ENCODE peak calls at places on chromosomes 3 and 15, in five cellular contexts. One of them, this sample, is unnamed.

GRCh38 chr15:82317091-82317489 is 32.2 kb downstream of the GOLGA6L10 start:
- DNase-seq in glomerular endothelial cell: no peak
- DNase-seq in right cardiac atrium: no peak
- DNase-seq in bronchial epithelial cell: no peak
- DNase-seq in MCF 10A: no peak
- DNase-seq in this sample: no peak

GRCh38 chr3:161781381-161781780 is 284.8 kb downstream of the OTOL1 start:
- DNase-seq in bronchial epithelial cell: no peak
- DNase-seq in MCF 10A: no peak
- DNase-seq in right cardiac atrium: no peak
- DNase-seq in glomerular endothelial cell: no peak
- DNase-seq in this sample: no peak

GRCh38 chr15:48473667-48474066 is 142.4 kb downstream of the DUT start:
- DNase-seq in right cardiac atrium: no peak
- DNase-seq in glomerular endothelial cell: no peak
- DNase-seq in MCF 10A: no peak
- DNase-seq in bronchial epithelial cell: no peak
- DNase-seq in this sample: no peak

GRCh38 chr3:71031914-71032521 is 551.5 kb downstream of the FOXP1 start:
- DNase-seq in bronchial epithelial cell: no peak
- DNase-seq in glomerular endothelial cell: no peak
- DNase-seq in right cardiac atrium: peak
- DNase-seq in MCF 10A: no peak
- DNase-seq in this sample: no peak

GRCh38 chr3:38643592-38643991 is 5.9 kb downstream of the SCN5A start:
- DNase-seq in bronchial epithelial cell: no peak
- DNase-seq in MCF 10A: no peak
- DNase-seq in glomerular endothelial cell: no peak
- DNase-seq in right cardiac atrium: no peak
- DNase-seq in this sample: peak

GRCh38 chr3:181458857-181459256 is 252.9 kb upstream of the SOX2 start:
- DNase-seq in right cardiac atrium: no peak
- DNase-seq in glomerular endothelial cell: no peak
- DNase-seq in bronchial epithelial cell: no peak
- DNase-seq in MCF 10A: no peak
- DNase-seq in this sample: no peak

GRCh38 chr3:10600159-10601125 is 95.1 kb upstream of the ATP2B2 start:
- DNase-seq in bronchial epithelial cell: no peak
- DNase-seq in glomerular endothelial cell: no peak
- DNase-seq in right cardiac atrium: no peak
- DNase-seq in MCF 10A: no peak
- DNase-seq in this sample: no peak

GRCh38 chr3:99332726-99333125 is 305.7 kb upstream of the COL8A1 start:
- DNase-seq in glomerular endothelial cell: no peak
- DNase-seq in bronchial epithelial cell: no peak
- DNase-seq in MCF 10A: no peak
- DNase-seq in right cardiac atrium: no peak
- DNase-seq in this sample: no peak

GRCh38 chr15:39177561-39177960 is 403.3 kb upstream of the THBS1 start:
- DNase-seq in glomerular endothelial cell: no peak
- DNase-seq in bronchial epithelial cell: peak
- DNase-seq in MCF 10A: peak
- DNase-seq in right cardiac atrium: no peak
- DNase-seq in this sample: no peak

GRCh38 chr15:99180287-99180962 is 69.0 kb downstream of the TTC23 start:
- DNase-seq in MCF 10A: no peak
- DNase-seq in glomerular endothelial cell: no peak
- DNase-seq in bronchial epithelial cell: no peak
- DNase-seq in right cardiac atrium: no peak
- DNase-seq in this sample: no peak

GRCh38 chr15:65655026-65655425 is 33.3 kb downstream of the SLC24A1 start:
- DNase-seq in glomerular endothelial cell: no peak
- DNase-seq in bronchial epithelial cell: peak
- DNase-seq in MCF 10A: no peak
- DNase-seq in right cardiac atrium: no peak
- DNase-seq in this sample: no peak

GRCh38 chr3:79161941-79162340 is 605.9 kb downstream of the ROBO1 start:
- DNase-seq in bronchial epithelial cell: no peak
- DNase-seq in MCF 10A: no peak
- DNase-seq in glomerular endothelial cell: no peak
- DNase-seq in right cardiac atrium: no peak
- DNase-seq in this sample: no peak

GRCh38 chr3:41000471-41000870 is 198.8 kb upstream of the CTNNB1 start:
- DNase-seq in glomerular endothelial cell: no peak
- DNase-seq in MCF 10A: no peak
- DNase-seq in bronchial epithelial cell: no peak
- DNase-seq in right cardiac atrium: no peak
- DNase-seq in this sample: no peak

GRCh38 chr15:77959094-77959879 is 118.2 kb downstream of the TBC1D2B start:
- DNase-seq in MCF 10A: peak
- DNase-seq in right cardiac atrium: peak
- DNase-seq in bronchial epithelial cell: peak
- DNase-seq in glomerular endothelial cell: no peak
- DNase-seq in this sample: peak

GRCh38 chr15:91849749-91850161 is 3.8 kb upstream of the SLCO3A1 start:
- DNase-seq in MCF 10A: peak
- DNase-seq in glomerular endothelial cell: no peak
- DNase-seq in right cardiac atrium: no peak
- DNase-seq in bronchial epithelial cell: peak
- DNase-seq in this sample: no peak

GRCh38 chr3:189739396-189739795 is 108.2 kb downstream of the TP63 start:
- DNase-seq in right cardiac atrium: no peak
- DNase-seq in MCF 10A: no peak
- DNase-seq in glomerular endothelial cell: no peak
- DNase-seq in bronchial epithelial cell: peak
- DNase-seq in this sample: no peak

GRCh38 chr3:32202496-32202895 is 36.0 kb upstream of the CMTM8 start:
- DNase-seq in glomerular endothelial cell: no peak
- DNase-seq in MCF 10A: no peak
- DNase-seq in right cardiac atrium: no peak
- DNase-seq in bronchial epithelial cell: no peak
- DNase-seq in this sample: no peak

GRCh38 chr15:39817892-39818291 is 35.3 kb upstream of the FSIP1 start:
- DNase-seq in MCF 10A: no peak
- DNase-seq in right cardiac atrium: no peak
- DNase-seq in bronchial epithelial cell: no peak
- DNase-seq in glomerular endothelial cell: no peak
- DNase-seq in this sample: no peak

GRCh38 chr15:64731012-64731806 is 44.2 kb downstream of the RBPMS2 start:
- DNase-seq in right cardiac atrium: peak
- DNase-seq in glomerular endothelial cell: peak
- DNase-seq in MCF 10A: peak
- DNase-seq in bronchial epithelial cell: peak
- DNase-seq in this sample: peak

GRCh38 chr3:63914312-63914711 is 2.1 kb upstream of the SCAANT1 start:
- DNase-seq in bronchial epithelial cell: peak
- DNase-seq in glomerular endothelial cell: no peak
- DNase-seq in right cardiac atrium: peak
- DNase-seq in MCF 10A: peak
- DNase-seq in this sample: no peak

GRCh38 chr15:28006116-28006911 is 92.8 kb downstream of the OCA2 start:
- DNase-seq in bronchial epithelial cell: peak
- DNase-seq in right cardiac atrium: no peak
- DNase-seq in MCF 10A: no peak
- DNase-seq in glomerular endothelial cell: no peak
- DNase-seq in this sample: no peak

GRCh38 chr3:151589311-151589710 is 128.4 kb upstream of the IGSF10 start:
- DNase-seq in bronchial epithelial cell: no peak
- DNase-seq in glomerular endothelial cell: no peak
- DNase-seq in right cardiac atrium: no peak
- DNase-seq in MCF 10A: no peak
- DNase-seq in this sample: no peak

GRCh38 chr3:194536883-194537637 is 50.3 kb upstream of the ATP13A3 start:
- DNase-seq in right cardiac atrium: no peak
- DNase-seq in bronchial epithelial cell: peak
- DNase-seq in MCF 10A: peak
- DNase-seq in glomerular endothelial cell: no peak
- DNase-seq in this sample: no peak

GRCh38 chr3:126558336-126559071 is at the start of gene C3orf22:
- DNase-seq in right cardiac atrium: no peak
- DNase-seq in bronchial epithelial cell: no peak
- DNase-seq in glomerular endothelial cell: no peak
- DNase-seq in MCF 10A: no peak
- DNase-seq in this sample: no peak

GRCh38 chr3:178508443-178508825 is 27.8 kb upstream of the KCNMB2 start:
- DNase-seq in MCF 10A: no peak
- DNase-seq in right cardiac atrium: no peak
- DNase-seq in glomerular endothelial cell: no peak
- DNase-seq in bronchial epithelial cell: no peak
- DNase-seq in this sample: no peak

GRCh38 chr15:62153228-62153627 is 11.9 kb downstream of the C2CD4B start:
- DNase-seq in right cardiac atrium: no peak
- DNase-seq in bronchial epithelial cell: peak
- DNase-seq in MCF 10A: no peak
- DNase-seq in glomerular endothelial cell: no peak
- DNase-seq in this sample: no peak

GRCh38 chr3:102510663-102511062 is 75.8 kb downstream of the ZPLD1 start:
- DNase-seq in glomerular endothelial cell: no peak
- DNase-seq in MCF 10A: peak
- DNase-seq in right cardiac atrium: no peak
- DNase-seq in bronchial epithelial cell: peak
- DNase-seq in this sample: no peak

GRCh38 chr15:50880651-50881114 is 27.8 kb upstream of the AP4E1 start:
- DNase-seq in bronchial epithelial cell: peak
- DNase-seq in right cardiac atrium: no peak
- DNase-seq in MCF 10A: peak
- DNase-seq in glomerular endothelial cell: no peak
- DNase-seq in this sample: no peak

GRCh38 chr3:49295489-49296058 is 18.5 kb upstream of the C3orf62 start:
- DNase-seq in glomerular endothelial cell: no peak
- DNase-seq in MCF 10A: peak
- DNase-seq in bronchial epithelial cell: no peak
- DNase-seq in right cardiac atrium: no peak
- DNase-seq in this sample: no peak

GRCh38 chr3:57752307-57752706 is 3.8 kb upstream of the SLMAP start:
- DNase-seq in MCF 10A: peak
- DNase-seq in glomerular endothelial cell: no peak
- DNase-seq in bronchial epithelial cell: peak
- DNase-seq in right cardiac atrium: no peak
- DNase-seq in this sample: no peak

GRCh38 chr15:85151861-85152260 is 170.2 kb downstream of the PDE8A start:
- DNase-seq in MCF 10A: no peak
- DNase-seq in glomerular endothelial cell: no peak
- DNase-seq in bronchial epithelial cell: no peak
- DNase-seq in right cardiac atrium: no peak
- DNase-seq in this sample: no peak

GRCh38 chr15:58010983-58011382 is 54.5 kb downstream of the ALDH1A2 start:
- DNase-seq in MCF 10A: no peak
- DNase-seq in bronchial epithelial cell: no peak
- DNase-seq in right cardiac atrium: no peak
- DNase-seq in glomerular endothelial cell: no peak
- DNase-seq in this sample: no peak

GRCh38 chr15:90184119-90184785 is 16.9 kb upstream of the SEMA4B start:
- DNase-seq in right cardiac atrium: peak
- DNase-seq in glomerular endothelial cell: no peak
- DNase-seq in bronchial epithelial cell: peak
- DNase-seq in MCF 10A: peak
- DNase-seq in this sample: no peak

This sample was measured in activated CD4-positive, CD25-positive, alpha-beta regulatory T cell treated with anti-CD3 and anti-CD28 coated beads, Interleukin-2, amount 50 U/mL, for 72 hours.